ENCODE peak calls at places on chromosomes 6 and 20, in eight cellular contexts. One of them, this sample, is unnamed.
A peak's percentile ranks its signal among the peaks of the same experiment; 100 is the strongest.

GRCh38 chr6:158175111-158175510 is 7.0 kb downstream of the GTF2H5 start:
- DNase-seq in T-helper 1 cell: no peak
- DNase-seq in AG09309: no peak
- DNase-seq in tibial nerve: no peak
- DNase-seq in stimulated activated naive B cell treated with anti-CD40 and anti-IgM and Interleukin-4, amounts not matched to agents 10 μg/mL and 1 μg/mL and 100 μg/mL, for 72 hours: no peak
- DNase-seq in HL-60: no peak
- DNase-seq in nephron progenitor cell: no peak
- DNase-seq in mammary epithelial cell: no peak
- DNase-seq in this sample: no peak

GRCh38 chr6:160348209-160348551 is at the start of gene SLC22A3:
- DNase-seq in T-helper 1 cell: no peak
- DNase-seq in AG09309: no peak
- DNase-seq in tibial nerve: no peak
- DNase-seq in stimulated activated naive B cell treated with anti-CD40 and anti-IgM and Interleukin-4, amounts not matched to agents 10 μg/mL and 1 μg/mL and 100 μg/mL, for 72 hours: no peak
- DNase-seq in HL-60: no peak
- DNase-seq in nephron progenitor cell: peak; percentile 74
- DNase-seq in mammary epithelial cell: no peak
- DNase-seq in this sample: no peak

GRCh38 chr6:41498968-41499599 is 47.1 kb upstream of the FOXP4 start:
- DNase-seq in T-helper 1 cell: no peak
- DNase-seq in AG09309: no peak
- DNase-seq in tibial nerve: no peak
- DNase-seq in stimulated activated naive B cell treated with anti-CD40 and anti-IgM and Interleukin-4, amounts not matched to agents 10 μg/mL and 1 μg/mL and 100 μg/mL, for 72 hours: no peak
- DNase-seq in HL-60: no peak
- DNase-seq in nephron progenitor cell: no peak
- DNase-seq in mammary epithelial cell: peak; percentile 50
- DNase-seq in this sample: no peak

GRCh38 chr6:116405663-116406329 is 35.0 kb downstream of the DSE start:
- DNase-seq in T-helper 1 cell: no peak
- DNase-seq in AG09309: no peak
- DNase-seq in tibial nerve: no peak
- DNase-seq in stimulated activated naive B cell treated with anti-CD40 and anti-IgM and Interleukin-4, amounts not matched to agents 10 μg/mL and 1 μg/mL and 100 μg/mL, for 72 hours: no peak
- DNase-seq in HL-60: no peak
- DNase-seq in nephron progenitor cell: peak; percentile 15
- DNase-seq in mammary epithelial cell: no peak
- DNase-seq in this sample: no peak

GRCh38 chr6:139743629-139744028 is 369.2 kb upstream of the CITED2 start:
- DNase-seq in T-helper 1 cell: no peak
- DNase-seq in AG09309: peak; percentile 88
- DNase-seq in tibial nerve: no peak
- DNase-seq in stimulated activated naive B cell treated with anti-CD40 and anti-IgM and Interleukin-4, amounts not matched to agents 10 μg/mL and 1 μg/mL and 100 μg/mL, for 72 hours: no peak
- DNase-seq in HL-60: no peak
- DNase-seq in nephron progenitor cell: no peak
- DNase-seq in mammary epithelial cell: peak; percentile 88
- DNase-seq in this sample: no peak

GRCh38 chr20:45892828-45893500 is 1.8 kb downstream of the CTSA start:
- DNase-seq in T-helper 1 cell: no peak
- DNase-seq in AG09309: no peak
- DNase-seq in tibial nerve: no peak
- DNase-seq in stimulated activated naive B cell treated with anti-CD40 and anti-IgM and Interleukin-4, amounts not matched to agents 10 μg/mL and 1 μg/mL and 100 μg/mL, for 72 hours: no peak
- DNase-seq in HL-60: no peak
- DNase-seq in nephron progenitor cell: no peak
- DNase-seq in mammary epithelial cell: no peak
- DNase-seq in this sample: no peak

GRCh38 chr6:106117579-106117978 is 31.4 kb downstream of the PRDM1 start:
- DNase-seq in T-helper 1 cell: peak; percentile 45
- DNase-seq in AG09309: no peak
- DNase-seq in tibial nerve: no peak
- DNase-seq in stimulated activated naive B cell treated with anti-CD40 and anti-IgM and Interleukin-4, amounts not matched to agents 10 μg/mL and 1 μg/mL and 100 μg/mL, for 72 hours: no peak
- DNase-seq in HL-60: no peak
- DNase-seq in nephron progenitor cell: no peak
- DNase-seq in mammary epithelial cell: no peak
- DNase-seq in this sample: no peak

GRCh38 chr6:6712979-6713514 is 124.5 kb downstream of the LY86 start:
- DNase-seq in T-helper 1 cell: no peak
- DNase-seq in AG09309: no peak
- DNase-seq in tibial nerve: no peak
- DNase-seq in stimulated activated naive B cell treated with anti-CD40 and anti-IgM and Interleukin-4, amounts not matched to agents 10 μg/mL and 1 μg/mL and 100 μg/mL, for 72 hours: no peak
- DNase-seq in HL-60: peak; percentile 77
- DNase-seq in nephron progenitor cell: no peak
- DNase-seq in mammary epithelial cell: no peak
- DNase-seq in this sample: no peak

GRCh38 chr6:71012871-71013456 is 56.1 kb upstream of the B3GAT2 start:
- DNase-seq in T-helper 1 cell: peak; percentile 5
- DNase-seq in AG09309: peak; percentile 20
- DNase-seq in tibial nerve: no peak
- DNase-seq in stimulated activated naive B cell treated with anti-CD40 and anti-IgM and Interleukin-4, amounts not matched to agents 10 μg/mL and 1 μg/mL and 100 μg/mL, for 72 hours: peak; percentile 2
- DNase-seq in HL-60: peak; percentile 14
- DNase-seq in nephron progenitor cell: peak; percentile 35
- DNase-seq in mammary epithelial cell: peak; percentile 50
- DNase-seq in this sample: peak; percentile 0

GRCh38 chr6:157223021-157223430 is 100.3 kb downstream of the TMEM242 start:
- DNase-seq in T-helper 1 cell: no peak
- DNase-seq in AG09309: no peak
- DNase-seq in tibial nerve: no peak
- DNase-seq in stimulated activated naive B cell treated with anti-CD40 and anti-IgM and Interleukin-4, amounts not matched to agents 10 μg/mL and 1 μg/mL and 100 μg/mL, for 72 hours: peak; percentile 49
- DNase-seq in HL-60: no peak
- DNase-seq in nephron progenitor cell: no peak
- DNase-seq in mammary epithelial cell: no peak
- DNase-seq in this sample: no peak

GRCh38 chr20:46461808-46462207 is 51.6 kb downstream of the ZNF334 start:
- DNase-seq in T-helper 1 cell: no peak
- DNase-seq in AG09309: no peak
- DNase-seq in tibial nerve: no peak
- DNase-seq in stimulated activated naive B cell treated with anti-CD40 and anti-IgM and Interleukin-4, amounts not matched to agents 10 μg/mL and 1 μg/mL and 100 μg/mL, for 72 hours: no peak
- DNase-seq in HL-60: no peak
- DNase-seq in nephron progenitor cell: no peak
- DNase-seq in mammary epithelial cell: no peak
- DNase-seq in this sample: no peak

GRCh38 chr6:109260126-109260525 is 122.1 kb downstream of the CD164 start:
- DNase-seq in T-helper 1 cell: no peak
- DNase-seq in AG09309: no peak
- DNase-seq in tibial nerve: no peak
- DNase-seq in stimulated activated naive B cell treated with anti-CD40 and anti-IgM and Interleukin-4, amounts not matched to agents 10 μg/mL and 1 μg/mL and 100 μg/mL, for 72 hours: no peak
- DNase-seq in HL-60: no peak
- DNase-seq in nephron progenitor cell: no peak
- DNase-seq in mammary epithelial cell: no peak
- DNase-seq in this sample: no peak

GRCh38 chr6:54737247-54737646 is 109.3 kb upstream of the FAM83B start:
- DNase-seq in T-helper 1 cell: no peak
- DNase-seq in AG09309: no peak
- DNase-seq in tibial nerve: no peak
- DNase-seq in stimulated activated naive B cell treated with anti-CD40 and anti-IgM and Interleukin-4, amounts not matched to agents 10 μg/mL and 1 μg/mL and 100 μg/mL, for 72 hours: no peak
- DNase-seq in HL-60: no peak
- DNase-seq in nephron progenitor cell: peak; percentile 23
- DNase-seq in mammary epithelial cell: no peak
- DNase-seq in this sample: no peak

GRCh38 chr6:108781419-108782110 is 66.7 kb upstream of the ARMC2 start:
- DNase-seq in T-helper 1 cell: no peak
- DNase-seq in AG09309: no peak
- DNase-seq in tibial nerve: no peak
- DNase-seq in stimulated activated naive B cell treated with anti-CD40 and anti-IgM and Interleukin-4, amounts not matched to agents 10 μg/mL and 1 μg/mL and 100 μg/mL, for 72 hours: no peak
- DNase-seq in HL-60: no peak
- DNase-seq in nephron progenitor cell: peak; percentile 34
- DNase-seq in mammary epithelial cell: peak; percentile 17
- DNase-seq in this sample: no peak

GRCh38 chr20:2991532-2991931 is 51.9 kb upstream of the GNRH2 start:
- DNase-seq in T-helper 1 cell: no peak
- DNase-seq in AG09309: no peak
- DNase-seq in tibial nerve: no peak
- DNase-seq in stimulated activated naive B cell treated with anti-CD40 and anti-IgM and Interleukin-4, amounts not matched to agents 10 μg/mL and 1 μg/mL and 100 μg/mL, for 72 hours: no peak
- DNase-seq in HL-60: no peak
- DNase-seq in nephron progenitor cell: no peak
- DNase-seq in mammary epithelial cell: no peak
- DNase-seq in this sample: no peak

GRCh38 chr6:149453597-149454340 is 31.0 kb downstream of the ZC3H12D start:
- DNase-seq in T-helper 1 cell: no peak
- DNase-seq in AG09309: no peak
- DNase-seq in tibial nerve: no peak
- DNase-seq in stimulated activated naive B cell treated with anti-CD40 and anti-IgM and Interleukin-4, amounts not matched to agents 10 μg/mL and 1 μg/mL and 100 μg/mL, for 72 hours: no peak
- DNase-seq in HL-60: no peak
- DNase-seq in nephron progenitor cell: no peak
- DNase-seq in mammary epithelial cell: no peak
- DNase-seq in this sample: no peak

GRCh38 chr6:818191-818590 is 125.3 kb upstream of the EXOC2 start:
- DNase-seq in T-helper 1 cell: no peak
- DNase-seq in AG09309: no peak
- DNase-seq in tibial nerve: no peak
- DNase-seq in stimulated activated naive B cell treated with anti-CD40 and anti-IgM and Interleukin-4, amounts not matched to agents 10 μg/mL and 1 μg/mL and 100 μg/mL, for 72 hours: no peak
- DNase-seq in HL-60: no peak
- DNase-seq in nephron progenitor cell: no peak
- DNase-seq in mammary epithelial cell: peak; percentile 11
- DNase-seq in this sample: no peak

GRCh38 chr6:134848076-134848475 is 101.8 kb downstream of the ALDH8A1 start:
- DNase-seq in T-helper 1 cell: no peak
- DNase-seq in AG09309: no peak
- DNase-seq in tibial nerve: no peak
- DNase-seq in stimulated activated naive B cell treated with anti-CD40 and anti-IgM and Interleukin-4, amounts not matched to agents 10 μg/mL and 1 μg/mL and 100 μg/mL, for 72 hours: no peak
- DNase-seq in HL-60: no peak
- DNase-seq in nephron progenitor cell: no peak
- DNase-seq in mammary epithelial cell: no peak
- DNase-seq in this sample: no peak

GRCh38 chr20:60242836-60243520 is 284.8 kb downstream of the CDH26 start:
- DNase-seq in T-helper 1 cell: no peak
- DNase-seq in AG09309: no peak
- DNase-seq in tibial nerve: no peak
- DNase-seq in stimulated activated naive B cell treated with anti-CD40 and anti-IgM and Interleukin-4, amounts not matched to agents 10 μg/mL and 1 μg/mL and 100 μg/mL, for 72 hours: no peak
- DNase-seq in HL-60: no peak
- DNase-seq in nephron progenitor cell: no peak
- DNase-seq in mammary epithelial cell: peak; percentile 75
- DNase-seq in this sample: no peak

GRCh38 chr20:1894471-1894950 is 696 bp upstream of the SIRPA start:
- DNase-seq in T-helper 1 cell: no peak
- DNase-seq in AG09309: no peak
- DNase-seq in tibial nerve: no peak
- DNase-seq in stimulated activated naive B cell treated with anti-CD40 and anti-IgM and Interleukin-4, amounts not matched to agents 10 μg/mL and 1 μg/mL and 100 μg/mL, for 72 hours: peak; percentile 39
- DNase-seq in HL-60: no peak
- DNase-seq in nephron progenitor cell: peak; percentile 73
- DNase-seq in mammary epithelial cell: peak; percentile 64
- DNase-seq in this sample: peak; percentile 20

GRCh38 chr6:20377623-20378265 is 23.9 kb upstream of the E2F3 start:
- DNase-seq in T-helper 1 cell: no peak
- DNase-seq in AG09309: peak; percentile 25
- DNase-seq in tibial nerve: no peak
- DNase-seq in stimulated activated naive B cell treated with anti-CD40 and anti-IgM and Interleukin-4, amounts not matched to agents 10 μg/mL and 1 μg/mL and 100 μg/mL, for 72 hours: no peak
- DNase-seq in HL-60: no peak
- DNase-seq in nephron progenitor cell: no peak
- DNase-seq in mammary epithelial cell: no peak
- DNase-seq in this sample: peak; percentile 57

GRCh38 chr6:32177182-32177787 is 920 bp upstream of the RNF5 start:
- DNase-seq in T-helper 1 cell: no peak
- DNase-seq in AG09309: no peak
- DNase-seq in tibial nerve: no peak
- DNase-seq in stimulated activated naive B cell treated with anti-CD40 and anti-IgM and Interleukin-4, amounts not matched to agents 10 μg/mL and 1 μg/mL and 100 μg/mL, for 72 hours: no peak
- DNase-seq in HL-60: no peak
- DNase-seq in nephron progenitor cell: peak; percentile 46
- DNase-seq in mammary epithelial cell: no peak
- DNase-seq in this sample: no peak

GRCh38 chr6:169205176-169206160 is 48.2 kb downstream of the THBS2 start:
- DNase-seq in T-helper 1 cell: no peak
- DNase-seq in AG09309: peak; percentile 85
- DNase-seq in tibial nerve: no peak
- DNase-seq in stimulated activated naive B cell treated with anti-CD40 and anti-IgM and Interleukin-4, amounts not matched to agents 10 μg/mL and 1 μg/mL and 100 μg/mL, for 72 hours: no peak
- DNase-seq in HL-60: no peak
- DNase-seq in nephron progenitor cell: no peak
- DNase-seq in mammary epithelial cell: no peak
- DNase-seq in this sample: peak; percentile 72

GRCh38 chr6:11732036-11732545 is 46.5 kb downstream of the ADTRP start:
- DNase-seq in T-helper 1 cell: no peak
- DNase-seq in AG09309: peak; percentile 94
- DNase-seq in tibial nerve: peak; percentile 60
- DNase-seq in stimulated activated naive B cell treated with anti-CD40 and anti-IgM and Interleukin-4, amounts not matched to agents 10 μg/mL and 1 μg/mL and 100 μg/mL, for 72 hours: peak; percentile 93
- DNase-seq in HL-60: peak; percentile 71
- DNase-seq in nephron progenitor cell: no peak
- DNase-seq in mammary epithelial cell: no peak
- DNase-seq in this sample: peak; percentile 72

GRCh38 chr6:111691345-111692225 is 85.9 kb upstream of the TRAF3IP2 start:
- DNase-seq in T-helper 1 cell: no peak
- DNase-seq in AG09309: peak; percentile 62
- DNase-seq in tibial nerve: no peak
- DNase-seq in stimulated activated naive B cell treated with anti-CD40 and anti-IgM and Interleukin-4, amounts not matched to agents 10 μg/mL and 1 μg/mL and 100 μg/mL, for 72 hours: no peak
- DNase-seq in HL-60: no peak
- DNase-seq in nephron progenitor cell: no peak
- DNase-seq in mammary epithelial cell: no peak
- DNase-seq in this sample: no peak

GRCh38 chr6:106254636-106255035 is 70.9 kb downstream of the ATG5 start:
- DNase-seq in T-helper 1 cell: no peak
- DNase-seq in AG09309: no peak
- DNase-seq in tibial nerve: no peak
- DNase-seq in stimulated activated naive B cell treated with anti-CD40 and anti-IgM and Interleukin-4, amounts not matched to agents 10 μg/mL and 1 μg/mL and 100 μg/mL, for 72 hours: no peak
- DNase-seq in HL-60: no peak
- DNase-seq in nephron progenitor cell: no peak
- DNase-seq in mammary epithelial cell: peak; percentile 71
- DNase-seq in this sample: no peak

GRCh38 chr20:13325033-13325432 is 104.0 kb downstream of the ISM1 start:
- DNase-seq in T-helper 1 cell: no peak
- DNase-seq in AG09309: no peak
- DNase-seq in tibial nerve: no peak
- DNase-seq in stimulated activated naive B cell treated with anti-CD40 and anti-IgM and Interleukin-4, amounts not matched to agents 10 μg/mL and 1 μg/mL and 100 μg/mL, for 72 hours: no peak
- DNase-seq in HL-60: no peak
- DNase-seq in nephron progenitor cell: peak; percentile 8
- DNase-seq in mammary epithelial cell: no peak
- DNase-seq in this sample: no peak

GRCh38 chr6:17580518-17581048 is 19.5 kb upstream of the FAM8A1 start:
- DNase-seq in T-helper 1 cell: no peak
- DNase-seq in AG09309: no peak
- DNase-seq in tibial nerve: no peak
- DNase-seq in stimulated activated naive B cell treated with anti-CD40 and anti-IgM and Interleukin-4, amounts not matched to agents 10 μg/mL and 1 μg/mL and 100 μg/mL, for 72 hours: peak; percentile 18
- DNase-seq in HL-60: no peak
- DNase-seq in nephron progenitor cell: peak; percentile 28
- DNase-seq in mammary epithelial cell: peak; percentile 50
- DNase-seq in this sample: no peak

GRCh38 chr20:18057106-18057993 is at the start of gene OVOL2:
- DNase-seq in T-helper 1 cell: no peak
- DNase-seq in AG09309: no peak
- DNase-seq in tibial nerve: no peak
- DNase-seq in stimulated activated naive B cell treated with anti-CD40 and anti-IgM and Interleukin-4, amounts not matched to agents 10 μg/mL and 1 μg/mL and 100 μg/mL, for 72 hours: no peak
- DNase-seq in HL-60: no peak
- DNase-seq in nephron progenitor cell: peak; percentile 42
- DNase-seq in mammary epithelial cell: peak; percentile 82
- DNase-seq in this sample: no peak

GRCh38 chr20:17749979-17750721 is 50.4 kb downstream of the BANF2 start:
- DNase-seq in T-helper 1 cell: no peak
- DNase-seq in AG09309: no peak
- DNase-seq in tibial nerve: no peak
- DNase-seq in stimulated activated naive B cell treated with anti-CD40 and anti-IgM and Interleukin-4, amounts not matched to agents 10 μg/mL and 1 μg/mL and 100 μg/mL, for 72 hours: no peak
- DNase-seq in HL-60: no peak
- DNase-seq in nephron progenitor cell: no peak
- DNase-seq in mammary epithelial cell: no peak
- DNase-seq in this sample: no peak

GRCh38 chr6:90472716-90473115 is 114.2 kb downstream of the MAP3K7 start:
- DNase-seq in T-helper 1 cell: peak; percentile 15
- DNase-seq in AG09309: no peak
- DNase-seq in tibial nerve: no peak
- DNase-seq in stimulated activated naive B cell treated with anti-CD40 and anti-IgM and Interleukin-4, amounts not matched to agents 10 μg/mL and 1 μg/mL and 100 μg/mL, for 72 hours: no peak
- DNase-seq in HL-60: no peak
- DNase-seq in nephron progenitor cell: no peak
- DNase-seq in mammary epithelial cell: no peak
- DNase-seq in this sample: no peak

GRCh38 chr20:32920066-32920465 is 61.3 kb downstream of the EFCAB8 start:
- DNase-seq in T-helper 1 cell: no peak
- DNase-seq in AG09309: no peak
- DNase-seq in tibial nerve: no peak
- DNase-seq in stimulated activated naive B cell treated with anti-CD40 and anti-IgM and Interleukin-4, amounts not matched to agents 10 μg/mL and 1 μg/mL and 100 μg/mL, for 72 hours: no peak
- DNase-seq in HL-60: no peak
- DNase-seq in nephron progenitor cell: no peak
- DNase-seq in mammary epithelial cell: no peak
- DNase-seq in this sample: no peak

GRCh38 chr20:48278961-48279481 is 493.7 kb upstream of the SULF2 start:
- DNase-seq in T-helper 1 cell: no peak
- DNase-seq in AG09309: no peak
- DNase-seq in tibial nerve: no peak
- DNase-seq in stimulated activated naive B cell treated with anti-CD40 and anti-IgM and Interleukin-4, amounts not matched to agents 10 μg/mL and 1 μg/mL and 100 μg/mL, for 72 hours: no peak
- DNase-seq in HL-60: no peak
- DNase-seq in nephron progenitor cell: no peak
- DNase-seq in mammary epithelial cell: no peak
- DNase-seq in this sample: no peak

GRCh38 chr6:11062715-11063114 is 18.6 kb upstream of the ELOVL2 start:
- DNase-seq in T-helper 1 cell: no peak
- DNase-seq in AG09309: no peak
- DNase-seq in tibial nerve: no peak
- DNase-seq in stimulated activated naive B cell treated with anti-CD40 and anti-IgM and Interleukin-4, amounts not matched to agents 10 μg/mL and 1 μg/mL and 100 μg/mL, for 72 hours: no peak
- DNase-seq in HL-60: no peak
- DNase-seq in nephron progenitor cell: no peak
- DNase-seq in mammary epithelial cell: no peak
- DNase-seq in this sample: no peak

This sample was measured in AG09319.